ENCODE peak calls at places on chromosome 11, in ten cellular contexts. C, Z, S, L, N, A, Q, G, P and T are unnamed samples.
A peak's percentile ranks its signal among the peaks of the same experiment; 100 is the strongest.

GRCh38 chr11:120858740-120859139 is 165.2 kb upstream of the TBCEL start:
- DNase-seq in C (no peak), Z (no peak), S (peak; percentile 37), L (no peak), N (no peak), A (no peak), Q (no peak), G (no peak), P (no peak), T (no peak)

GRCh38 chr11:88036701-88037100 is 138.5 kb downstream of the RAB38 start:
- DNase-seq in C (no peak), Z (no peak), S (no peak), L (no peak), N (no peak), A (no peak), Q (no peak), G (no peak), P (no peak), T (no peak)

GRCh38 chr11:120996973-120997372 is 26.9 kb upstream of the TBCEL start:
- DNase-seq in C (no peak), Z (no peak), S (no peak), L (no peak), N (no peak), A (no peak), Q (no peak), G (no peak), P (no peak), T (no peak)

GRCh38 chr11:9347100-9347499 is 32.7 kb upstream of the TMEM41B start:
- DNase-seq in C (no peak), Z (no peak), S (no peak), L (no peak), N (no peak), A (no peak), Q (no peak), G (no peak), P (no peak), T (no peak)

GRCh38 chr11:119100246-119100959 is 1.2 kb downstream of the DPAGT1 start:
- DNase-seq in C (no peak), Z (no peak), S (peak; percentile 66), L (no peak), N (peak; percentile 32), A (peak; percentile 47), Q (no peak), G (no peak), P (no peak), T (no peak)

GRCh38 chr11:26087095-26087935 is 244.6 kb upstream of the ANO3 start:
- DNase-seq in C (no peak), Z (no peak), S (no peak), L (no peak), N (no peak), A (no peak), Q (no peak), G (no peak), P (no peak), T (no peak)

GRCh38 chr11:125952973-125953372 is 7.1 kb downstream of the VSIG10L2 start:
- DNase-seq in C (no peak), Z (peak; percentile 76), S (no peak), L (peak; percentile 45), N (peak; percentile 56), A (no peak), Q (peak; percentile 64), G (peak; percentile 46), P (no peak), T (no peak)

GRCh38 chr11:63862923-63863322 is 24.0 kb downstream of the MARK2 start:
- DNase-seq in C (no peak), Z (no peak), S (no peak), L (peak; percentile 68), N (peak; percentile 78), A (peak; percentile 26), Q (no peak), G (no peak), P (no peak), T (no peak)

GRCh38 chr11:126988655-126989054 is 11.9 kb downstream of the KIRREL3 start:
- DNase-seq in C (no peak), Z (no peak), S (no peak), L (no peak), N (no peak), A (no peak), Q (no peak), G (no peak), P (no peak), T (no peak)

GRCh38 chr11:126990716-126991480 is 9.7 kb downstream of the KIRREL3 start:
- DNase-seq in C (peak; percentile 17), Z (no peak), S (peak; percentile 6), L (no peak), N (no peak), A (peak; percentile 32), Q (no peak), G (no peak), P (no peak), T (no peak)

GRCh38 chr11:126991596-126991995 is 9.0 kb downstream of the KIRREL3 start:
- DNase-seq in C (no peak), Z (no peak), S (peak; percentile 17), L (no peak), N (no peak), A (no peak), Q (no peak), G (no peak), P (no peak), T (no peak)

GRCh38 chr11:126992065-126992803 is 8.3 kb downstream of the KIRREL3 start:
- DNase-seq in C (no peak), Z (no peak), S (peak; percentile 87), L (no peak), N (no peak), A (peak; percentile 96), Q (no peak), G (no peak), P (no peak), T (no peak)

DNA sequence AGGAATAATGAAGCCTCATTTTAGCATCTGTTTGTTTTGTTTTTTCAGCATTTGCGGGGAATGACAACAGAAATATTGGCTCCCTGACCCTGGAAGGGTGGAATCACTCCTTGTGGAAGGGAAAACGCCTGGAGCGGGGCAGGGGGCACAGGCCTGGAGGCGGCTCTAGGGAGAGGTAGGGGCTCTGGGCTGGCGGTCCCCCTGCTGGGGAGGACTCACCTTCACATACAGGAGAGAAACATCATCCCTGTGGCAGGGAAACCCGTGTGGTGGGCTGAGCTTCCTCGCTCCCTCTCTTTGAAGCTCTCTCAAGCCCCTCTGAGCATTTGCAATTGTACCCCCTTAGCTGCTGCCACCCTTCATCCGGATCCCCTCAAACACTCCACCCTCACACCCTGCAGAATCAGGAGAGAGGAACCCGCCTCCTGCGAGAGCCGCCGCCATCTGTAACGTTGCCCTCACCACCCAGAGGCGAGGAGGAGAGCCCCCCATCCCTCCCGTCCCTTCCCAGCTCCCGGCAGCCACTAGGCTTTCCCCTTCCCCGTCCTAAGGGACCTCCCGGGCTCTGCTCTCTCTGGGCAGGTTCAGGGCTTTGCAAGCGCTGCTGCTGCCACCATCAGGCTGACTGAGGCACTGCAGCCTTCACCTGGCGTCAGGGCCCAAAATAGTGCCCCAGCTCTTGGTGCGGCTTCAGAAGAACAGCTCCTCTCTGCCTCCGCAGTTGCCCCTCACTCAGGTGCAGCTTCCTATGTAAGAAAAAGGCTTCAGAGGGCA is 10.4 kb downstream of the KIRREL3 start:
- DNase-seq in C (peak; percentile 87), Z (peak; percentile 69), S (peak; percentile 68), L (peak; percentile 75), N (peak; percentile 79), A (peak; percentile 77), Q (peak; percentile 65), G (peak; percentile 60), P (peak; percentile 17), T (peak; percentile 64)
- TF ChIP-seq CTCF in C (peak; percentile 97), Z (peak; percentile 93), S (peak; percentile 95), L (peak; percentile 95), N (peak; percentile 91), A (peak; percentile 99), Q (peak; percentile 91), G (peak; percentile 78), P (peak; percentile 64), T (peak; percentile 88)

GRCh38 chr11:77672276-77672675 is 34.7 kb upstream of the CLNS1A start:
- DNase-seq in C (no peak), Z (no peak), S (peak; percentile 95), L (no peak), N (no peak), A (peak; percentile 92), Q (no peak), G (no peak), P (no peak), T (no peak)

GRCh38 chr11:77669848-77670511 is 32.4 kb upstream of the CLNS1A start:
- DNase-seq in C (no peak), Z (no peak), S (peak; percentile 54), L (no peak), N (no peak), A (peak; percentile 16), Q (no peak), G (no peak), P (no peak), T (no peak)

GRCh38 chr11:77665240-77665965 is 27.8 kb upstream of the CLNS1A start:
- DNase-seq in C (no peak), Z (no peak), S (no peak), L (no peak), N (no peak), A (no peak), Q (no peak), G (no peak), P (no peak), T (no peak)

DNA sequence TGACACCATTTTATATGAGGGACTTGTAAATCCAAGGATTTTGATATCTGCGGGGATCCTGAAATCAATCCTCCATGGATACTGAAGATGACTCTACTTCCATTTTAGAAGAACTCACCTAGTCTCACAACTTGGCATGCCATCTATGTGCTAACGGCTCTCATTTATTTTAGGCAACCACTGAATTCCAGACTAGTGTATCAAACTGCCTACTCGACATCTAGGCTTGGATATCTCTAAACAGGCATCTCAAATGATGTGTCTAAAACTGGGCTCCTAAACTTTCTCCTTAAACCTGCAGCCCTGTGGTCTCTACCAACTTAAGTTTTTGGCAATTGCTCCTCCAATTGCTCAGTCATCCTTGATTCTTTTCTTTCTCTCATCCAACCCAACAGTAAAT is 31.2 kb upstream of the CLNS1A start:
- DNase-seq in C (no peak), Z (no peak), S (no peak), L (no peak), N (no peak), A (peak; percentile 9), Q (no peak), G (no peak), P (no peak), T (no peak)
- TF ChIP-seq CTCF in C (no peak), Z (no peak), S (no peak), L (no peak), N (no peak), A (no peak), Q (no peak), G (no peak), P (no peak), T (no peak)

DNA sequence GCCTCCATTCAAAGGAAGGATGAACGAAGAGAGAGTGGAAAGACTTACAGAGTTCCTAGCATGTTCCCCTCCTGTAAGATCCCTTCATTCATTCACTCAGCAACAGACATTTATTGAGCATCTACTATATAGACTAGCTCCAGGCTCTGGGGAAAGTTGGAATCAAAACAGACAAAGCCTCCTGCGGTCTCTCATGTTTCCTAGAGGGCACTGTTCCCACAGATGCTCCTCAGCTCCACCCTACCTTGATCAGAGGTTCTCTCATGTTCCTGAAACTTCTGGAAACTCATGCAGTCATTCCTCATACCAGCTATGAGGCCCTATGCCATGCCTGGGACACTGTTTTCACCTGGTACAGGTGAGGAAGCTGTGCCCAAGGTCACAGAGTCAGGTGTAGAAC is 11.1 kb downstream of the ALX4 start:
- DNase-seq in C (no peak), Z (no peak), S (no peak), L (no peak), N (no peak), A (no peak), Q (no peak), G (no peak), P (no peak), T (no peak)
- TF ChIP-seq CTCF in C (no peak), Z (no peak), S (no peak), L (no peak), N (no peak), A (no peak), Q (no peak), G (no peak), P (no peak), T (no peak)

GRCh38 chr11:130070109-130070828 is 575 bp downstream of the APLP2 start:
- DNase-seq in C (peak; percentile 31), Z (no peak), S (peak; percentile 42), L (peak; percentile 60), N (peak; percentile 65), A (peak; percentile 28), Q (peak; percentile 49), G (peak; percentile 53), P (peak; percentile 27), T (peak; percentile 62)
- TF ChIP-seq CTCF in C (no peak), Z (no peak), S (no peak), L (no peak), N (no peak), A (peak; percentile 19), Q (peak; percentile 38), G (no peak), P (no peak), T (no peak)